ENCODE peak calls at places on chromosomes 11 and 22, in eight cellular contexts. K, Y, G, R, U, W, M and C are unnamed samples.

GRCh38 chr11:104254347-104254746 is 90.4 kb upstream of the PDGFD start:
- DNase-seq in Y (peak; percentile 71), W (no peak), M (no peak), R (peak; percentile 45), K (no peak), G (peak; percentile 43), U (no peak), C (no peak)

GRCh38 chr22:26906464-26906863 is 249.1 kb downstream of the MIAT start:
- DNase-seq in M (no peak), U (no peak), R (no peak), G (no peak), Y (no peak), W (no peak), K (no peak), C (no peak)

GRCh38 chr22:42967933-42968332 is 47.0 kb downstream of the PACSIN2 start:
- DNase-seq in W (peak; percentile 86), G (no peak), M (no peak), K (no peak), Y (no peak), U (peak; percentile 80), R (peak; percentile 74), C (no peak)

GRCh38 chr11:8871283-8871775 is 39.7 kb upstream of the AKIP1 start:
- DNase-seq in M (no peak), W (peak; percentile 48), K (no peak), U (peak; percentile 77), Y (peak; percentile 74), G (peak; percentile 81), R (peak; percentile 66), C (peak; percentile 77)

GRCh38 chr11:57680552-57680874 is 12.6 kb downstream of the ZDHHC5 start:
- DNase-seq in U (no peak), W (no peak), Y (no peak), R (no peak), K (no peak), G (peak; percentile 6), M (no peak), C (no peak)

GRCh38 chr11:102539567-102539966 is 9.0 kb upstream of the MMP7 start:
- DNase-seq in K (no peak), Y (no peak), M (no peak), W (no peak), G (no peak), R (no peak), U (no peak), C (no peak)

GRCh38 chr22:49793296-49793695 is 34.4 kb downstream of the BRD1 start:
- DNase-seq in R (no peak), Y (no peak), G (no peak), M (no peak), U (no peak), W (no peak), K (no peak), C (no peak)

GRCh38 chr22:47740109-47740805 is 977.8 kb downstream of the TBC1D22A start:
- DNase-seq in W (no peak), Y (no peak), G (no peak), M (no peak), U (no peak), K (no peak), R (no peak), C (no peak)

DNA sequence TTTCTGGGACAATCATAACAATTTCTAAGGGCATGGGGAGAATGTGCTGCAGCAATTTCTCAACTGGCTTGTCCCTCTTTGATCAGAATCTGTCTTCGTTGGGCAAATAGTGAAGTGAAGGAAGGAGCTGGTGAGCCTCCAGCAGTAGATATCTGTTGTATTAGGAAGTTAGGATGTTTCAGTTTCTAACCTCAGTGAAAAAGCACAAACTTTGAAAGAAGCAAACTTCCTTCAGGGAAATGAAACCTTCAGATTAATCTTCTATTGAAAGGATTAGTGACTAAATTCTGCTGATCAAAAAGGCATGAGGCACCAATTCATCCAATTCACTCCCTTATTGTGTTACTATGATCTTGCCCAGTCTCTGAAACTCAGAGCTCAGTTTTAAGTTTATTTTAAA is 24.3 kb downstream of the LMO2 start:
- DNase-seq in U (no peak), Y (no peak), G (no peak), R (no peak), M (no peak), K (no peak), W (no peak), C (no peak)
- H3K27ac ChIP-seq in U (no peak overlapping the region), Y (no peak overlapping the region), G (no peak overlapping the region), R (no peak overlapping the region), M (no peak overlapping the region), K (no peak overlapping the region), W (no peak overlapping the region), C (peak overlapping the region; percentile 87)

GRCh38 chr22:44051961-44052360 is 27.9 kb downstream of the PARVB start:
- DNase-seq in K (no peak), G (no peak), Y (no peak), M (no peak), R (no peak), U (no peak), W (no peak), C (no peak)

GRCh38 chr22:44057411-44057987 is 33.4 kb downstream of the PARVB start:
- DNase-seq in Y (no peak), U (peak; percentile 84), R (no peak), W (no peak), M (no peak), K (no peak), G (no peak), C (no peak)
- H3K27ac ChIP-seq in Y (no peak overlapping the region), U (no peak overlapping the region), R (peak overlapping the region; percentile 32), W (peak overlapping the region; percentile 38), M (no peak overlapping the region), K (no peak overlapping the region), G (no peak overlapping the region), C (no peak overlapping the region)

GRCh38 chr11:118694771-118695170 is 15.3 kb upstream of the TREH start:
- DNase-seq in W (no peak), U (no peak), R (no peak), Y (no peak), G (no peak), M (no peak), K (no peak), C (no peak)

GRCh38 chr11:118689852-118690552 is 10.6 kb upstream of the TREH start:
- DNase-seq in W (peak; percentile 98), M (peak; percentile 79), Y (peak; percentile 81), U (peak; percentile 97), G (peak; percentile 55), K (peak; percentile 71), R (peak; percentile 91), C (peak; percentile 94)

GRCh38 chr11:118694185-118694584 is 14.7 kb upstream of the TREH start:
- DNase-seq in W (no peak), R (peak; percentile 27), Y (no peak), M (no peak), G (no peak), K (no peak), U (no peak), C (no peak)

GRCh38 chr11:118690553-118691304 is 11.3 kb upstream of the TREH start:
- DNase-seq in M (no peak), R (no peak), G (no peak), W (no peak), Y (no peak), K (no peak), U (peak; percentile 68), C (no peak)

DNA sequence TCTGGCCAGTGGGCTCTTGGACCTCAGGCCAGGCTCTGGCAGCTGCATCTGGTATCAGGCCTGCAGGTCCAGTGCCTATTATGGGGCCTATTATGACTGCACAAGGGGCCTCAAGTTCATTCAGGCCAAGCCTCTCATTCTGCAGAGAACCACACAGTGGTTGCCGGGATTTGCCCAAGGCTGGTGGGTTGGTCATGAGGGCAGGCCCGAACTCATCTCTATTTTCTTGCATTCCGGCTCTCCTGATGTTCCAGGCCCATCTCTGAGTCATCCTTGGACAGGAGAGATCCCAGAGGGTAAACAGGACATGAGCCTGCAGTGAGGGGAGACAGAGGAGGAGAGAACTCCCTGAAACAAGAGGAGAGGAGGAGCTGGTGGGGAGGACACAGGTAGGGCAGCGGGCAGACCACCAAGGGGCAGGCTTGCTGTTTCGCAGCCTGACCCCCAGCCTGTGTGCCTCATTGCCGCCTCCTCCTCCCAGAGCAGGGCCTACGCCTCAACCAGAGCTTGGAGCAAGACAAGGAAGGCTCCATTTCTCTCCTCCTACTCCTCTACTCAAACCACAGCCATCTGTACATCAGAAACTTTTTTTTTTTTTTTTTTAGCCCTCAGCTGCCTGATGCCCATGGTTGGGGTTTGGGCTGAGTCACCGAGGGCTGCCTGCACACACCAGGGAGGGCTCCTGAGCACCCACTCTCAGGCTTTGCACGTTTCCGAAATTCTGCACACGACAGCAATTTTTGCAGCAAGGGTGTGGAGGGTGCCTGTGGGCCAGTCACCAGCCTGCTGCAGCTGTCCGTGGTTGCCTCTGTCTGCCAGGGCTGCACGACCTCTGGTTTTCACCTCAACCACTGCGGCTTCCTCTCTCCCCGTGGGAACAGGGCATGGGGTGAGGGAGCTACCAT is 12.7 kb upstream of the TREH start:
- DNase-seq in W (no peak), M (peak; percentile 66), Y (no peak), U (no peak), R (peak; percentile 61), K (no peak), G (peak; percentile 18), C (no peak)
- H3K27ac ChIP-seq in W (no peak overlapping the region), M (peak overlapping the region; percentile 19), Y (no peak overlapping the region), U (no peak overlapping the region), R (no peak overlapping the region), K (peak overlapping the region; percentile 32), G (no peak overlapping the region), C (no peak overlapping the region)

GRCh38 chr11:121479839-121480238 is 27.1 kb upstream of the SORL1-AS1 start:
- DNase-seq in Y (no peak), G (no peak), M (no peak), R (no peak), K (no peak), W (no peak), U (no peak), C (no peak)

GRCh38 chr11:121479355-121479754 is 26.6 kb upstream of the SORL1-AS1 start:
- DNase-seq in G (no peak), W (no peak), Y (no peak), U (no peak), M (no peak), K (no peak), R (no peak), C (no peak)

GRCh38 chr11:121483805-121484478 is 31.2 kb upstream of the SORL1-AS1 start:
- DNase-seq in W (no peak), K (no peak), R (no peak), G (no peak), M (no peak), U (no peak), Y (no peak), C (no peak)

GRCh38 chr11:121485221-121485620 is 32.5 kb upstream of the SORL1-AS1 start:
- DNase-seq in M (no peak), R (no peak), U (no peak), Y (no peak), G (no peak), K (no peak), W (no peak), C (no peak)

DNA sequence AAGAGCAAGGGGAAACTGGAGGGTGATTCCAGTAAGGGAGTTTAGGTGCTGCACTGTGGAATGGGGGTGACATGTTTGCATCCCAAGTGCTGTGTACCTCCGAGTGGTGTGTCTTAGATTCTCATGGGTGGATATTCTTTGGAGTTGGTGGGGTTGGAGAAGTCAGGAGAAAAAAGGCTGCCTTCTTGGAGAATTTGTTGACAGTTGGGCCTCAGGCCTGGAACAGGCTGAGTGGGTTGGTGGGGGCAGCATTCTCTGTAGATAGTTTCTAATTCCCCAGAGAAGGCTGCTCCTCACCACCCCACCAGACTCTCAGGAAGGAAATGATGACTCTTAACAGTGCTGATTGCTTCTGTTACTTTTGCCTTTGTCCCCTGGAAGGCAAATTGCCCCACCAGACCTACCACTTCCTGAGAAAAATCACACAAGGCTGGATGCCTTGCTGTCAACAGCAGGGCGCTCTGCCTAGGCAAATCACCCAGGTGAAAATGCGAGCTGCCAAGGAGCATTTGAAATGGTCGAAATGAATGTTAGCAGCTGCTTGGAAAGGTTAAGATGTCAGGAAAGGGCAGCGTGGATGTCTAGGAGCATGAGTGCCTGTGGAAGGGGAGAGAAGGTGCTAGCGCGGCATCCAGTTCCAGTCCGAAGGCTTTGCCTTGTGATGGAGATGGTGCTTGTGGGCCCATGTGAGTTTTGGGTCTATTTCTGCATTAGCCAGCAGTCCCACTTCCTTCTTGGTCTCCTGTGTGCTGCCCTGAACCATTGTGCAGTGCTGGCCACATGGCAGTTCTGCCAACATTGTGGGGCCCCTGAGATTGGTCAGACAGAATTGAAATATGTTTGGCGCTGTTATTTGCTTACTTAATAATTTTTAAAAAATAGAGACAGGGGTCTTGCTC is 29.7 kb upstream of the SORL1-AS1 start:
- DNase-seq in Y (no peak), U (no peak), M (peak; percentile 54), W (no peak), R (peak; percentile 73), K (peak; percentile 63), G (no peak), C (no peak)
- H3K27ac ChIP-seq in Y (no peak overlapping the region), U (no peak overlapping the region), M (peak overlapping the region; percentile 69), W (no peak overlapping the region), R (no peak overlapping the region), K (peak overlapping the region; percentile 61), G (no peak overlapping the region), C (no peak overlapping the region)